ENCODE peak calls at places on chromosomes 3 and 15, in eight cellular contexts. One of them, this sample, is unnamed.

GRCh38 chr15:33201376-33202189 is 7.1 kb upstream of the FMN1 start:
- DNase-seq in GM12891: peak
- DNase-seq in AG08395: peak
- DNase-seq in CD8-positive, alpha-beta memory T cell: no peak
- DNase-seq in GM23248: peak
- DNase-seq in PC-9: peak
- DNase-seq in GM06990: peak
- DNase-seq in GM10248: peak
- DNase-seq in this sample: peak

GRCh38 chr3:146682176-146682575 is 77.0 kb upstream of the PLSCR5 start:
- DNase-seq in AG08395: no peak
- DNase-seq in GM10248: no peak
- DNase-seq in CD8-positive, alpha-beta memory T cell: no peak
- DNase-seq in PC-9: no peak
- DNase-seq in GM06990: no peak
- DNase-seq in GM12891: no peak
- DNase-seq in GM23248: peak
- DNase-seq in this sample: no peak

GRCh38 chr3:194928831-194929594 is 243.3 kb downstream of the FAM43A start:
- DNase-seq in PC-9: no peak
- DNase-seq in GM06990: no peak
- DNase-seq in GM12891: no peak
- DNase-seq in CD8-positive, alpha-beta memory T cell: no peak
- DNase-seq in GM10248: no peak
- DNase-seq in AG08395: no peak
- DNase-seq in GM23248: no peak
- DNase-seq in this sample: no peak

GRCh38 chr15:44554934-44555723 is 18.2 kb downstream of the EIF3J start:
- DNase-seq in CD8-positive, alpha-beta memory T cell: no peak
- DNase-seq in GM06990: no peak
- DNase-seq in AG08395: no peak
- DNase-seq in GM23248: no peak
- DNase-seq in PC-9: no peak
- DNase-seq in GM12891: no peak
- DNase-seq in GM10248: no peak
- DNase-seq in this sample: no peak

GRCh38 chr15:95162967-95163531 is 931.7 kb downstream of the MCTP2 start:
- DNase-seq in AG08395: peak
- DNase-seq in GM06990: no peak
- DNase-seq in CD8-positive, alpha-beta memory T cell: no peak
- DNase-seq in GM23248: peak
- DNase-seq in GM10248: no peak
- DNase-seq in GM12891: no peak
- DNase-seq in PC-9: no peak
- DNase-seq in this sample: peak

GRCh38 chr3:73143821-73144237 is 82.4 kb downstream of the EBLN2 start:
- DNase-seq in GM12891: no peak
- DNase-seq in GM23248: peak
- DNase-seq in CD8-positive, alpha-beta memory T cell: no peak
- DNase-seq in GM06990: no peak
- DNase-seq in AG08395: peak
- DNase-seq in PC-9: no peak
- DNase-seq in GM10248: no peak
- DNase-seq in this sample: peak

GRCh38 chr3:11530153-11530721 is 113.5 kb downstream of the VGLL4 start:
- DNase-seq in GM23248: peak
- DNase-seq in GM12891: no peak
- DNase-seq in AG08395: peak
- DNase-seq in GM10248: no peak
- DNase-seq in PC-9: no peak
- DNase-seq in GM06990: no peak
- DNase-seq in CD8-positive, alpha-beta memory T cell: no peak
- DNase-seq in this sample: peak

GRCh38 chr3:32616267-32616962 is 45.8 kb upstream of the DYNC1LI1 start:
- DNase-seq in GM12891: no peak
- DNase-seq in GM23248: no peak
- DNase-seq in GM06990: no peak
- DNase-seq in GM10248: no peak
- DNase-seq in CD8-positive, alpha-beta memory T cell: no peak
- DNase-seq in PC-9: peak
- DNase-seq in AG08395: no peak
- DNase-seq in this sample: no peak

GRCh38 chr3:62529230-62529629 is 155.9 kb upstream of the FEZF2 start:
- DNase-seq in AG08395: no peak
- DNase-seq in GM06990: no peak
- DNase-seq in PC-9: no peak
- DNase-seq in GM23248: peak
- DNase-seq in GM10248: no peak
- DNase-seq in CD8-positive, alpha-beta memory T cell: no peak
- DNase-seq in GM12891: no peak
- DNase-seq in this sample: peak

GRCh38 chr15:95291878-95292472 is 1038.5 kb upstream of the NR2F2 start:
- DNase-seq in AG08395: peak
- DNase-seq in GM06990: no peak
- DNase-seq in CD8-positive, alpha-beta memory T cell: no peak
- DNase-seq in GM10248: peak
- DNase-seq in GM12891: peak
- DNase-seq in PC-9: no peak
- DNase-seq in GM23248: peak
- DNase-seq in this sample: peak